ENCODE peak calls at places on chromosomes 7 and 10, in six cellular contexts. W, M, A, V, O and S are unnamed samples.

GRCh38 chr7:96784597-96784996 is 75.0 kb upstream of the SEM1 start:
- DNase-seq in A (no peak), M (no peak), W (no peak), V (no peak), O (no peak), S (no peak)

GRCh38 chr7:47580811-47581331 is 1.0 kb downstream of the TNS3 start:
- DNase-seq in A (no peak), O (no peak), M (no peak), V (no peak), W (no peak), S (no peak)

GRCh38 chr10:11687779-11688447 is 54.3 kb upstream of the ECHDC3 start:
- DNase-seq in A (no peak), M (no peak), W (no peak), O (no peak), V (peak), S (no peak)

GRCh38 chr10:17643339-17643754 is 604 bp upstream of the STAM start:
- DNase-seq in A (peak), M (peak), W (peak), O (no peak), V (no peak), S (no peak)

GRCh38 chr7:112410087-112410486 is 40.2 kb upstream of the IFRD1 start:
- DNase-seq in O (no peak), A (no peak), V (no peak), M (no peak), W (no peak), S (no peak)

GRCh38 chr7:77330169-77330882 is 85.8 kb downstream of the GSAP start:
- DNase-seq in O (no peak), M (no peak), V (no peak), W (no peak), A (no peak), S (no peak)

GRCh38 chr7:104922187-104923009 is 91.6 kb upstream of the KMT2E start:
- DNase-seq in O (no peak), W (no peak), M (no peak), A (no peak), V (no peak), S (no peak)

GRCh38 chr7:114885836-114886235 is 36.1 kb upstream of the MDFIC start:
- DNase-seq in M (no peak), V (no peak), W (no peak), A (no peak), O (no peak), S (no peak)

GRCh38 chr7:30869794-30870491 is 41.7 kb upstream of the AQP1 start:
- DNase-seq in O (no peak), V (no peak), W (no peak), M (no peak), A (no peak), S (no peak)

GRCh38 chr7:96361116-96361857 is 39.4 kb upstream of the SLC25A13 start:
- DNase-seq in M (no peak), A (no peak), O (no peak), W (no peak), V (no peak), S (no peak)

GRCh38 chr10:44014644-44015250 is 366.1 kb upstream of the ZNF32 start:
- DNase-seq in V (no peak), M (no peak), A (no peak), O (no peak), W (no peak), S (no peak)

GRCh38 chr7:88200793-88201192 is 19.0 kb downstream of the SRI start:
- DNase-seq in O (no peak), W (no peak), A (no peak), V (no peak), M (no peak), S (no peak)

GRCh38 chr7:157751951-157752673 is 415.3 kb downstream of the DNAJB6 start:
- DNase-seq in M (no peak), V (no peak), O (no peak), A (no peak), W (no peak), S (no peak)